ENCODE peak calls at places on chromosomes 4 and X, in ten cellular contexts. F, D, B, X, E, A, J, H, U and P are unnamed samples.

GRCh38 chr4:94581766-94582165 is 130.0 kb downstream of the PDLIM5 start:
- DNase-seq in F (no peak), D (no peak), B (no peak), X (no peak), E (no peak), A (no peak), J (no peak), H (no peak), U (no peak), P (no peak)

GRCh38 chr4:22500128-22500611 is 15.7 kb downstream of the ADGRA3 start:
- DNase-seq in F (peak), D (no peak), B (no peak), X (no peak), E (no peak), A (no peak), J (no peak), H (no peak), U (peak), P (peak)

GRCh38 chrX:129545408-129545807 is 5.3 kb downstream of the OCRL start:
- DNase-seq in F (no peak), D (no peak), B (no peak), X (no peak), E (no peak), A (no peak), J (no peak), H (no peak), U (no peak), P (no peak)

GRCh38 chr4:25792200-25792791 is 70.5 kb downstream of the SEL1L3 start:
- DNase-seq in F (peak), D (peak), B (no peak), X (peak), E (no peak), A (peak), J (no peak), H (peak), U (peak), P (peak)

GRCh38 chr4:121182296-121182695 is 18.2 kb upstream of the TNIP3 start:
- DNase-seq in F (no peak), D (no peak), B (no peak), X (no peak), E (peak), A (no peak), J (no peak), H (no peak), U (peak), P (no peak)

GRCh38 chr4:160537681-160538080 is 1434.8 kb downstream of the RAPGEF2 start:
- DNase-seq in F (no peak), D (no peak), B (no peak), X (no peak), E (no peak), A (no peak), J (no peak), H (no peak), U (no peak), P (no peak)

GRCh38 chrX:32530802-32531403 is 680.4 kb downstream of the DMD start:
- DNase-seq in F (no peak), D (peak), B (no peak), X (no peak), E (peak), A (no peak), J (no peak), H (peak), U (peak), P (peak)

GRCh38 chr4:159383569-159383934 is 280.7 kb downstream of the RAPGEF2 start:
- DNase-seq in F (no peak), D (no peak), B (no peak), X (no peak), E (no peak), A (no peak), J (no peak), H (no peak), U (no peak), P (no peak)

GRCh38 chr4:169986369-169986768 is 39.8 kb downstream of the MFAP3L start:
- DNase-seq in F (no peak), D (no peak), B (no peak), X (no peak), E (no peak), A (no peak), J (no peak), H (no peak), U (no peak), P (no peak)

GRCh38 chr4:83040269-83040668 is 5.3 kb downstream of the COPS4 start:
- DNase-seq in F (no peak), D (no peak), B (no peak), X (no peak), E (no peak), A (no peak), J (no peak), H (no peak), U (no peak), P (no peak)

DNA sequence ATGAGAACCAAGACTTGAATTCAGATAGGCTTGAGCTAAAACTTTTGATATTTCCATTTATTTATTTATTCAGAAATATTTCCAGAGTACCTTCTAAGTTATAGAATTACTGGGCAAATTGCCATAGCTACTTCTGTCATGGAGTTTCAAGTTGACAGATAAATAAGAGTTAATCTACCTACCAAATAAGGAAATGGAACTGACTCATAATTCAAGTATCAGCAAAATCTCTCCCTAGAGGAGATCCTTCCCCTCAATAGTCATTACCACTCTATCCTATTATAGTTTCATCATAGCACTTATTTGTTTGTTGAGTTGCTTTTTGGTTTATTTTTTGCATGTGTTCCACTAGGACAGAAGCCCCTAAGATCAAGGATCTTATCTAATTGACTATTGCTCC is 48.8 kb upstream of the CCSER1 start:
- DNase-seq in F (no peak), D (no peak), B (no peak), X (no peak), E (no peak), A (no peak), J (no peak), H (no peak), U (no peak), P (no peak)
- TF ChIP-seq CTCF in F (no peak), D (no peak), B (no peak), X (no peak), E (no peak), A (no peak), J (no peak), H (no peak), U (no peak), P (no peak)

GRCh38 chr4:116001291-116001690 is 887.9 kb upstream of the NDST4 start:
- DNase-seq in F (no peak), D (no peak), B (no peak), X (no peak), E (no peak), A (no peak), J (no peak), H (no peak), U (no peak), P (no peak)
- TF ChIP-seq CTCF in F (no peak), D (no peak), B (no peak), X (no peak), E (no peak), A (no peak), J (no peak), H (no peak), U (no peak), P (no peak)

GRCh38 chrX:15761564-15762191 is 23.6 kb downstream of the CA5B start:
- DNase-seq in F (no peak), D (peak), B (no peak), X (no peak), E (peak), A (no peak), J (no peak), H (peak), U (peak), P (peak)
- TF ChIP-seq CTCF in F (peak), D (peak), B (peak), X (no peak), E (peak), A (no peak), J (no peak), H (peak), U (peak), P (peak)

GRCh38 chr4:44629280-44629866 is 22.1 kb downstream of the YIPF7 start:
- DNase-seq in F (no peak), D (peak), B (no peak), X (no peak), E (peak), A (no peak), J (no peak), H (peak), U (peak), P (peak)

GRCh38 chr4:44632733-44633132 is 18.7 kb downstream of the YIPF7 start:
- DNase-seq in F (no peak), D (no peak), B (no peak), X (no peak), E (no peak), A (no peak), J (no peak), H (no peak), U (no peak), P (no peak)

GRCh38 chr4:44632089-44632488 is 19.3 kb downstream of the YIPF7 start:
- DNase-seq in F (no peak), D (no peak), B (no peak), X (no peak), E (no peak), A (no peak), J (no peak), H (no peak), U (no peak), P (no peak)
- TF ChIP-seq CTCF in F (no peak), D (peak), B (no peak), X (no peak), E (no peak), A (no peak), J (peak), H (peak), U (no peak), P (no peak)

DNA sequence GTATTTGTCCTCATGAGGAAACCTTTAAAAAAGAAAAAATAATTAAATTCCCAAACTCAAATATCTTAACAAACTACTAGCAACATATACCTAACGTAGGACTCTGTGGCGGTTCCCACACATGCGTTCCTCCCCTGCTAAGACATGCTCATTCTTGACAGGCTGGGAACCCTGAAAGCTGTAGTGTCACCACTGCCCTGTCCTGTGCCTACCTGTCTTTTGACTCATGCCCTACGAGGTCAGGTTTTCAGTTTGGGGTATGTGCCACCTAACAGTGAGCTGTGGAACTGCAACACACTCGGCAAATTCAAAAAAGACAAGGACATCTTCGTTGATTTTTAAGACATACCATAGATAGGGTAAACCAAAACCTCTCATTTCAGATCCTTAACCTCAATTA is 17.8 kb downstream of the IDS start:
- DNase-seq in F (no peak), D (no peak), B (no peak), X (no peak), E (no peak), A (peak), J (no peak), H (no peak), U (no peak), P (no peak)
- TF ChIP-seq CTCF in F (no peak), D (peak), B (no peak), X (no peak), E (peak), A (no peak), J (peak), H (peak), U (no peak), P (peak)

GRCh38 chr4:73131281-73131680 is 61.8 kb upstream of the COX18 start:
- DNase-seq in F (no peak), D (no peak), B (no peak), X (no peak), E (no peak), A (no peak), J (no peak), H (no peak), U (no peak), P (no peak)

GRCh38 chr4:73129319-73129718 is 59.8 kb upstream of the COX18 start:
- DNase-seq in F (no peak), D (no peak), B (no peak), X (no peak), E (no peak), A (no peak), J (no peak), H (no peak), U (no peak), P (no peak)

GRCh38 chr4:73133784-73134183 is 64.3 kb upstream of the COX18 start:
- DNase-seq in F (no peak), D (no peak), B (no peak), X (no peak), E (no peak), A (no peak), J (no peak), H (no peak), U (no peak), P (no peak)

DNA sequence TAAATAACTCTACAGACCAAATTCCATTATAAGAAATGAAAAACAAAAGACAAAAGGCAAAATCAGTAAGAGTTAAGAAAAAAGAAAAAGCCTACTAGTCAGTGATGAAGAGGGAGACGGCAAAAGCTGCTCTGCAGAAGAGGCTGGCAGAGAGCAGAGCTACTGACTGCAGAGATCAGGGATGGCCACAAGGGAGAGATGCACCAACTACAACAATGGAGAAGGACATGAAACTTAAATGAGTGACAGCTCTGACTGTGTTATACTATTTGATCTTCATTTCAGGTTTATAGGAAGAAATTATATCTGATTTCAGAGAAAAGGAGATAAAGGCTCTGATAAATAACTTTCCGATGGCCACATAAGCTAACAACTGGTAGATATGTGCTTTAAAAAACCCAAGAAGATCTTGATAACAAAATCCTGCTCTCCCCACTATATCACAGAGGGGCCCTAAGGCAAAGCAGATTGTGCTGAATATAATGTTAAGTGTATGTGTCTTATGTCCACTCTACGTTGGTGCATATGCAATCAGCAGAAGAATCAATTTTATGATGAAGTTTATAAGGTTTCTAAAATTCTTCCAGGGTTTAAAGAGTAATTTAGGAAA is 58.4 kb upstream of the COX18 start:
- DNase-seq in F (no peak), D (no peak), B (no peak), X (no peak), E (peak), A (no peak), J (no peak), H (peak), U (no peak), P (peak)
- TF ChIP-seq CTCF in F (no peak), D (peak), B (peak), X (no peak), E (peak), A (no peak), J (no peak), H (peak), U (no peak), P (no peak)

GRCh38 chr4:185626798-185627197 is 91.5 kb upstream of the PDLIM3 start:
- DNase-seq in F (no peak), D (no peak), B (no peak), X (no peak), E (no peak), A (no peak), J (no peak), H (no peak), U (no peak), P (no peak)
- TF ChIP-seq CTCF in F (no peak), D (no peak), B (no peak), X (no peak), E (no peak), A (no peak), J (no peak), H (no peak), U (no peak), P (no peak)